ENCODE peak calls at places on chromosomes 7 and 10, in nine cellular contexts. W is MM.1S, B is GM23248, T is hepatocyte, V is GM23338, G is OCI-LY7, A is PC-3, C is SK-N-SH, J is neural progenitor cell. M is an unnamed sample. For H3K4me1, the result is how much of the 10 kb centered on the place peaks cover.

GRCh38 chr7:21425290-21425689 is 2.6 kb upstream of the SP4 start:
- DNase-seq in B (no peak), W (no peak), G (no peak), J (no peak), A (no peak), T (no peak), C (no peak), V (no peak), M (no peak)

GRCh38 chr10:114022292-114022691 is 21.4 kb upstream of the ADRB1 start:
- DNase-seq in W (no peak), B (peak), V (no peak), C (no peak), G (no peak), J (no peak), T (no peak), A (no peak), M (no peak)

GRCh38 chr7:13908667-13909382 is 80.6 kb downstream of the ETV1 start:
- DNase-seq in C (no peak), W (no peak), B (peak), V (no peak), T (no peak), A (peak), J (peak), G (no peak), M (peak)

GRCh38 chr10:133274751-133275682 is 1.7 kb downstream of the ADAM8 start:
- DNase-seq in V (no peak), G (peak), A (peak), B (peak), J (no peak), T (peak), C (no peak), W (peak), M (no peak)

GRCh38 chr10:70797840-70798239 is 12.7 kb upstream of the TBATA start:
- DNase-seq in G (no peak), W (no peak), A (no peak), J (no peak), C (no peak), V (no peak), B (no peak), T (no peak), M (no peak)

GRCh38 chr7:69643708-69644445 is 45.6 kb downstream of the AUTS2 start:
- DNase-seq in W (no peak), J (peak), A (no peak), B (peak), V (peak), G (no peak), C (no peak), T (peak), M (no peak)

GRCh38 chr10:5743736-5744135 is 59.1 kb downstream of the TASOR2 start:
- DNase-seq in G (no peak), A (no peak), B (no peak), C (no peak), J (no peak), V (no peak), W (no peak), T (no peak), M (no peak)

GRCh38 chr7:143381427-143382125 is 431 bp downstream of the ZYX start:
- DNase-seq in V (no peak), C (peak), W (no peak), A (peak), J (peak), G (no peak), B (peak), T (peak), M (no peak)

GRCh38 chr10:16822027-16822426 is 4.8 kb upstream of the RSU1 start:
- DNase-seq in G (no peak), C (no peak), V (no peak), B (no peak), T (no peak), J (no peak), A (no peak), W (no peak), M (no peak)

GRCh38 chr10:110860576-110861241 is 11.0 kb upstream of the PDCD4 start:
- DNase-seq in T (peak), B (no peak), G (peak), V (no peak), J (no peak), C (no peak), A (no peak), W (peak), M (no peak)

GRCh38 chr7:143416565-143417149 is 8.0 kb upstream of the EPHA1 start:
- DNase-seq in V (peak), G (peak), B (peak), J (peak), A (peak), T (peak), W (peak), C (peak), M (peak)

GRCh38 chr7:137840183-137840779 is 6.5 kb downstream of the DGKI start:
- DNase-seq in W (no peak), A (no peak), J (peak), B (no peak), V (peak), G (no peak), C (no peak), T (no peak), M (no peak)

GRCh38 chr7:320297-320696 is 30.3 kb downstream of the FOXL3 start:
- DNase-seq in V (no peak), A (no peak), G (no peak), B (no peak), C (no peak), W (no peak), J (no peak), T (no peak), M (no peak)

GRCh38 chr10:119701861-119702260 is 24.0 kb upstream of the INPP5F start:
- DNase-seq in J (no peak), G (no peak), A (peak), T (no peak), V (peak), W (no peak), B (peak), C (no peak), M (no peak)

GRCh38 chr10:644076-644942 is 45.2 kb downstream of the DIP2C start:
- DNase-seq in A (no peak), W (no peak), C (no peak), G (no peak), V (no peak), B (no peak), T (no peak), J (no peak), M (no peak)

GRCh38 chr7:41975854-41976253 is 261.2 kb downstream of the GLI3 start:
- DNase-seq in J (no peak), V (no peak), B (peak), A (no peak), T (no peak), G (no peak), C (no peak), W (no peak), M (no peak)

GRCh38 chr10:49498465-49498864 is 40.5 kb downstream of the ERCC6 start:
- DNase-seq in W (no peak), B (no peak), T (no peak), G (no peak), J (no peak), C (no peak), A (no peak), V (no peak), M (no peak)

GRCh38 chr7:74068378-74069085 is 15.1 kb upstream of the LIMK1 start:
- DNase-seq in G (no peak), B (no peak), T (no peak), W (no peak), V (no peak), C (no peak), J (no peak), A (no peak), M (no peak)

GRCh38 chr10:11177926-11178453 is 160.3 kb downstream of the CELF2 start:
- DNase-seq in C (no peak), V (no peak), T (no peak), W (peak), A (no peak), G (no peak), J (peak), B (no peak), M (no peak)

GRCh38 chr10:28072573-28072972 is 73.7 kb upstream of the ODAD2 start:
- DNase-seq in V (no peak), T (no peak), C (no peak), G (no peak), J (no peak), A (peak), W (no peak), B (peak), M (no peak)

GRCh38 chr7:151087247-151088018 is 1.2 kb downstream of the AGAP3 start:
- DNase-seq in J (peak), V (no peak), A (peak), W (peak), B (peak), C (peak), G (no peak), T (peak), M (no peak)

GRCh38 chr7:3998060-3998459 is 684.0 kb upstream of the FOXK1 start:
- DNase-seq in G (no peak), V (no peak), J (no peak), B (no peak), W (no peak), T (no peak), C (no peak), A (no peak), M (no peak)

GRCh38 chr7:36951257-36951697 is 227.0 kb upstream of the AOAH start:
- DNase-seq in V (no peak), T (no peak), G (peak), C (no peak), A (no peak), W (peak), B (no peak), J (no peak), M (no peak)

GRCh38 chr10:132834311-132834761 is 48.4 kb upstream of the NKX6-2 start:
- DNase-seq in J (no peak), B (no peak), W (no peak), C (no peak), A (no peak), V (no peak), T (no peak), G (no peak), M (no peak)

GRCh38 chr10:115093776-115094361 is 704 bp downstream of the ATRNL1 start:
- DNase-seq in V (peak), C (peak), W (peak), T (peak), G (no peak), B (peak), J (peak), A (no peak), M (no peak)

GRCh38 chr10:81728692-81729091 is 146.3 kb upstream of the NRG3 start:
- DNase-seq in C (no peak), B (no peak), T (no peak), G (no peak), A (no peak), W (no peak), V (peak), J (no peak), M (no peak)

GRCh38 chr10:81724431-81724830 is 150.6 kb upstream of the NRG3 start:
- DNase-seq in B (no peak), C (no peak), G (peak), J (no peak), W (peak), A (no peak), T (no peak), V (no peak), M (no peak)

GRCh38 chr10:81722405-81722804 is 152.6 kb upstream of the NRG3 start:
- DNase-seq in A (no peak), B (no peak), W (no peak), V (no peak), T (no peak), J (no peak), G (no peak), C (no peak), M (no peak)

GRCh38 chr10:81730901-81731300 is 144.1 kb upstream of the NRG3 start:
- DNase-seq in T (peak), A (no peak), C (no peak), V (no peak), W (no peak), J (no peak), B (no peak), G (no peak), M (no peak)

DNA sequence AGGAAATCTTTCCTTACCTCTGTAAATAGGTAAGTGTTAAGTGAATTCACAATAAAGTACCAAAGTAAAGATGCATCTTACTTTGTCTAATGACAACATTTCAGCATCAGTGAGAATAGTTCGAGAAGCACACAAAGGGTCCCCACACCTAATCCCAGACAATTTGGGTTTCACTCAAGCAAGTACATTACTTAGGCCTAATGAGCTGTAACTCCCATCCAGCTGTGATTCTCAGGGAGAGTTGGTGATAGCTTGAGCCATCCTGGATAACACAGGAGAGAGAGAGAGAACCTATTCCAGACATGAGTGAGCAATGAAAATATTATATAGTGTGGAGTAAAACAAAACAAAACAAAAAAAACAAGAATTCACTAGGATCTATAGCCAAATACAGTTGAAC is 149.1 kb upstream of the NRG3 start:
- DNase-seq in A (no peak), C (no peak), B (no peak), J (peak), W (no peak), V (no peak), T (no peak), G (no peak), M (no peak)
- TF ChIP-seq EZH2phosphoT487 in A (no peak), C (no peak), B (no peak), J (no peak), W (no peak), V (no peak), T (no peak), G (no peak), M (no peak)

GRCh38 chr7:47636111-47636692 is 54.3 kb upstream of the TNS3 start:
- DNase-seq in W (no peak), T (no peak), B (peak), J (no peak), V (no peak), A (no peak), G (no peak), C (no peak), M (no peak)

GRCh38 chr7:47635091-47636090 is 53.5 kb upstream of the TNS3 start:
- DNase-seq in J (peak), T (peak), V (peak), B (no peak), W (no peak), A (peak), G (no peak), C (peak), M (no peak)

GRCh38 chr7:47636693-47637175 is 54.8 kb upstream of the TNS3 start:
- DNase-seq in B (no peak), T (peak), V (no peak), W (no peak), A (no peak), J (no peak), C (peak), G (no peak), M (no peak)

GRCh38 chr7:47633134-47633533 is 51.2 kb upstream of the TNS3 start:
- DNase-seq in T (no peak), G (no peak), W (no peak), A (no peak), B (no peak), J (no peak), V (no peak), C (no peak), M (no peak)

DNA sequence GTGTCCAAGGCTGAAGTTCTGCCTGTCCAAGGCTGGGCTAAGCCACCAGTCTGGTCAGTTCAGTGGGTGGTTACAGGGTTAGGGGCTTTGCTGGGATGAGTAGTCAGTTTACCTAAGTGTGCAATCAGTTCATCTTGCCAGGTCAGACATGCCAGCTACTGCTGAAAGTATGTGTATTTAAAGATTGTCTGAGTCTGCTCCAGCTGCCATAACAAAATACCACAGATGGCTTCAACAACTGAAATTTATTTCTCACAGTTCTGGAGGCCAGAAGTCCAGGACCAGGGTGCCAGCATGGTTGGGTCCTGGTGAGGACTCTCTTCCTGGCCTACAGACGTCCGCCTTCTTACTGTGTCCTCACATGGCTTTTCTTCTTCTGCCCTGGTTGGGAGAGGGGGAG is 52.4 kb upstream of the TNS3 start:
- DNase-seq in V (no peak), W (no peak), C (no peak), B (peak), A (peak), G (no peak), T (no peak), J (no peak), M (no peak)
- H3K4me1 ChIP-seq in V (under half), W (under half), C (under half), B (under half), A (under half), G (under half), T (under half), J (under half), M (under half)

GRCh38 chr10:125661418-125661941 is 21.5 kb downstream of the TEX36 start:
- DNase-seq in J (no peak), W (no peak), A (no peak), T (no peak), B (peak), C (no peak), G (no peak), V (no peak), M (no peak)
- TF ChIP-seq EZH2phosphoT487 in J (no peak), W (no peak), A (no peak), T (no peak), B (no peak), C (no peak), G (no peak), V (no peak), M (no peak)

GRCh38 chr7:5625938-5626337 is 155.5 kb downstream of the RNF216 start:
- DNase-seq in C (peak), W (no peak), V (no peak), G (no peak), J (no peak), T (peak), A (peak), B (peak), M (peak)
- H3K4me1 ChIP-seq in C (under half), W (under half), V (under half), G (under half), J (under half), T (under half), A (under half), B (under half), M (under half)

GRCh38 chr10:48389272-48389671 is 82.8 kb downstream of the MAPK8 start:
- DNase-seq in B (no peak), C (no peak), A (no peak), V (no peak), T (no peak), G (no peak), W (peak), J (no peak), M (no peak)
- TF ChIP-seq EZH2phosphoT487 in B (no peak), C (no peak), A (no peak), V (no peak), T (no peak), G (no peak), W (no peak), J (no peak), M (no peak)

GRCh38 chr10:69225681-69226080 is 5.5 kb downstream of the HKDC1 start:
- DNase-seq in J (no peak), W (no peak), T (no peak), C (no peak), A (no peak), B (no peak), G (no peak), V (no peak), M (no peak)
- H3K4me1 ChIP-seq in J (under half), W (under half), T (under half), C (under half), A (under half), B (under half), G (under half), V (under half), M (half or more)